ENCODE peak calls at places on chromosome 7, in five cellular contexts. One of them, this sample, is unnamed.

GRCh38 chr7:69898189-69898588 is 299.9 kb downstream of the AUTS2 start:
- DNase-seq in Peyer's patch: no peak
- DNase-seq in sigmoid colon: no peak
- DNase-seq in upper lobe of left lung: no peak
- DNase-seq in prostate gland: no peak
- DNase-seq in this sample: no peak

GRCh38 chr7:69585169-69585568 is 13.1 kb upstream of the AUTS2 start:
- DNase-seq in sigmoid colon: no peak
- DNase-seq in Peyer's patch: no peak
- DNase-seq in prostate gland: no peak
- DNase-seq in upper lobe of left lung: no peak
- DNase-seq in this sample: no peak

GRCh38 chr7:156735861-156736260 is 95.3 kb downstream of the RNF32 start:
- DNase-seq in upper lobe of left lung: no peak
- DNase-seq in Peyer's patch: no peak
- DNase-seq in prostate gland: no peak
- DNase-seq in sigmoid colon: no peak
- DNase-seq in this sample: no peak

GRCh38 chr7:132575336-132575986 is 809 bp downstream of the PLXNA4 start:
- DNase-seq in sigmoid colon: peak
- DNase-seq in prostate gland: no peak
- DNase-seq in Peyer's patch: no peak
- DNase-seq in upper lobe of left lung: no peak
- DNase-seq in this sample: no peak

GRCh38 chr7:156725982-156726381 is 85.4 kb downstream of the RNF32 start:
- DNase-seq in Peyer's patch: no peak
- DNase-seq in prostate gland: no peak
- DNase-seq in upper lobe of left lung: no peak
- DNase-seq in sigmoid colon: no peak
- DNase-seq in this sample: no peak

GRCh38 chr7:39894904-39895303 is 55.2 kb upstream of the CDK13 start:
- DNase-seq in prostate gland: no peak
- DNase-seq in upper lobe of left lung: no peak
- DNase-seq in Peyer's patch: no peak
- DNase-seq in sigmoid colon: no peak
- DNase-seq in this sample: no peak

GRCh38 chr7:21304836-21305235 is 123.0 kb upstream of the SP4 start:
- DNase-seq in prostate gland: no peak
- DNase-seq in sigmoid colon: no peak
- DNase-seq in Peyer's patch: no peak
- DNase-seq in upper lobe of left lung: no peak
- DNase-seq in this sample: no peak

GRCh38 chr7:124566576-124566975 is 199.0 kb downstream of the GPR37 start:
- DNase-seq in upper lobe of left lung: no peak
- DNase-seq in Peyer's patch: no peak
- DNase-seq in sigmoid colon: no peak
- DNase-seq in prostate gland: no peak
- DNase-seq in this sample: peak

GRCh38 chr7:49774459-49775064 is 1.1 kb downstream of the VWC2 start:
- DNase-seq in Peyer's patch: no peak
- DNase-seq in prostate gland: no peak
- DNase-seq in upper lobe of left lung: no peak
- DNase-seq in sigmoid colon: no peak
- DNase-seq in this sample: no peak

GRCh38 chr7:148286150-148286549 is 304.4 kb upstream of the C7orf33 start:
- DNase-seq in sigmoid colon: no peak
- DNase-seq in Peyer's patch: no peak
- DNase-seq in upper lobe of left lung: no peak
- DNase-seq in prostate gland: no peak
- DNase-seq in this sample: no peak

DNA sequence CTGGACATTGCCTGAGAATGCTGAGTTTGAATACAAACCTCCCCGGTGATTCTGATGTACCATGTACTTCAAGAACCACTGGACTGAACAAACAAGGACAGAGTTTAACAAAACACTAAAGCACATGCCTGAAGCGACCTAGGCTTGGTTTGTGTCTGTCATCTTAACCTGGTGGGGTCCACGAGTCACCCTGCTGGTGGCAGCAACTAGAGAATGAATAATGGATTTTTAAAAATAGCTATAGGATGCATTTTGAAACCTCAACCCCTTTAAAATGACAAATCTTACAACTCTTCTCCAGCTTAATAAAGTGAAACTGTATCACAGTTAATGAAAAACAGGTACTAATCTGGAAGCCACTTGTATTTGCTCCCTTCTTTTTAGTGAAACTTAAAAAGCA is 25.2 kb downstream of the CDHR3 start:
- DNase-seq in prostate gland: no peak
- DNase-seq in sigmoid colon: no peak
- DNase-seq in upper lobe of left lung: no peak
- DNase-seq in Peyer's patch: no peak
- DNase-seq in this sample: no peak
- TF ChIP-seq CTCF in prostate gland: no peak
- TF ChIP-seq CTCF in sigmoid colon: no peak
- TF ChIP-seq CTCF in upper lobe of left lung: no peak
- TF ChIP-seq CTCF in Peyer's patch: no peak
- TF ChIP-seq CTCF in this sample: no peak

GRCh38 chr7:30851651-30852359 is 59.8 kb upstream of the AQP1 start:
- DNase-seq in prostate gland: no peak
- DNase-seq in Peyer's patch: no peak
- DNase-seq in sigmoid colon: peak
- DNase-seq in upper lobe of left lung: no peak
- DNase-seq in this sample: peak
- TF ChIP-seq POLR2A in prostate gland: no peak
- TF ChIP-seq POLR2A in Peyer's patch: no peak
- TF ChIP-seq POLR2A in sigmoid colon: no peak
- TF ChIP-seq POLR2A in upper lobe of left lung: no peak
- TF ChIP-seq POLR2A in this sample: no peak

DNA sequence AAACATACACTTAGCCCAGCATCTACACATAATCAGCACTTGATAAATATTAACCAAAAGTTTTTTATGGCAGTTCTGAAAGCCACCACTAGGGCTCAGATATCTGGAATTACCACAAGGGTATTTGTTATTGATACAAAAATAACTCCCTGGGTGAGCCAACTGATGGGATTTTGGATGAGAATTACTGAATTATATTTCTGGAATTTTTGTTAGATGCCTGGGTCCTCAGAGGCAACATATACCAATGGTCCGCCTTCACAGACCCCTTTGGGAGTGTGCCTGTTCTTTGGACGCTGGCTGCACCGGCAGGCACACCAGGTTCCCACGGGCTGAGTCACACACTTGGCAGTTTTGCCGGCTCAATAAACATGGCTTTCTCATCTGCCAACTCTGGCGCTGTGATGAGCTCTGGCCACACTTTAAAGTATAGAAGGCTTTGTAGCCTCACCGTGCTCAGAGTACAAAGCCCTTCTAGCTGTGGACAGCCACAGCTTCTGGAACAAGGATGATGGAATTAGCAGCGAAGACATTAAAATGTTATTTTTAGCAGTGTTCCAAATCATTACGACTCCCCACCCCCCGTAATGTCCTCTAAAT is 24.5 kb upstream of the EEPD1 start:
- DNase-seq in Peyer's patch: peak
- DNase-seq in sigmoid colon: peak
- DNase-seq in upper lobe of left lung: peak
- DNase-seq in prostate gland: peak
- DNase-seq in this sample: peak
- TF ChIP-seq CTCF in Peyer's patch: peak
- TF ChIP-seq CTCF in sigmoid colon: peak
- TF ChIP-seq CTCF in upper lobe of left lung: peak
- TF ChIP-seq CTCF in prostate gland: peak
- TF ChIP-seq CTCF in this sample: peak

GRCh38 chr7:1164436-1164835 is 4.4 kb upstream of the ZFAND2A start:
- DNase-seq in sigmoid colon: no peak
- DNase-seq in upper lobe of left lung: no peak
- DNase-seq in Peyer's patch: no peak
- DNase-seq in prostate gland: no peak
- DNase-seq in this sample: no peak

GRCh38 chr7:1168422-1168821 is 8.4 kb upstream of the ZFAND2A start:
- DNase-seq in Peyer's patch: no peak
- DNase-seq in prostate gland: no peak
- DNase-seq in upper lobe of left lung: no peak
- DNase-seq in sigmoid colon: no peak
- DNase-seq in this sample: no peak

GRCh38 chr7:1170741-1171501 is 10.9 kb upstream of the ZFAND2A start:
- DNase-seq in Peyer's patch: no peak
- DNase-seq in sigmoid colon: no peak
- DNase-seq in prostate gland: no peak
- DNase-seq in upper lobe of left lung: no peak
- DNase-seq in this sample: no peak

GRCh38 chr7:1172666-1173523 is 12.9 kb upstream of the ZFAND2A start:
- DNase-seq in sigmoid colon: no peak
- DNase-seq in Peyer's patch: no peak
- DNase-seq in upper lobe of left lung: no peak
- DNase-seq in prostate gland: no peak
- DNase-seq in this sample: no peak

DNA sequence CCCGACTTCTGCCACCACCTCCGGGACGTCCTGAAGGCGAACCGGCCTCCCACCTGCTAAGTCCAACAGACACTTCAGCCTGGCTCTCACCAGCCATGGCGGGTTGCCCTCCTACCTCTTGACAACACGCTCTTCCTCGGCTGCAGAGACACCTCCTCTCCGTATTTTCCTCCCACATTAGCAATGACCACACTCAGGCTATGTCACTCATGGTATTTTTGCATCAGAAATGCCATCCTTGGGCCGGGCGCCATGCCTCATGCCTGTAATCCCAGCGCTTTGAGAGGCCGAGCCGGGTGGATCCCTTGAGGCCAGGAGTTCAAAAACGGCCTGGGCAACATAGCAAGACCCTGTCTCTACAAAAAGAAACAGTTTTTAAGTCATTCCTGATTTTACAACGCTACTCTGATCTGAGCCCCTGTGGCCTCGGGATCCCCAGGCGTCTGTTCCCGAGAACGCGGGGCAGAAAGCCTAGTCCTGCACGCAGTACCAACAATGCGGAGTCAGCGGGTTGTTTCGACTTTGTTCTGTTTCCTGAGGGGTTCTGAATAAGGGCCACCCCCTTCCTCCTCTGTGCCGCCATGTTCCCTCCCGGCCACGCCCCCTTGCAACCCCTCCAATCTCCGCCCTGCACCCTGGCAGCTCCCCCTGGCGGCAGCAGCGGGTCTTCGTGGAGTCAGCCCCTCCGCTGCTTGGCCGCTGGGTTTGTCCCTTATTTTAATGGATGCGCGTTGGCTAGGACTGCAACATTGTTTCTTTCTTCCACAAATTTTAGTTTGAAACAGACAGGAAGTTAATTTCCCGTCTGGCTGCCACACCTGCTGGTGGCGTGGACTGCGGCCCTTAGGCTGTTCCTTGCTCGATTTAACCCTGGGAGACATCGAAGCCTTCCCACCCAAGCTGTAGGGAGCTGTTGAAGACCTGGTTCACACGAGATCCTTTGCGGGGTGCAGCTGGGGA is 9.7 kb upstream of the ZFAND2A start:
- DNase-seq in Peyer's patch: peak
- DNase-seq in sigmoid colon: peak
- DNase-seq in upper lobe of left lung: peak
- DNase-seq in prostate gland: peak
- DNase-seq in this sample: peak
- TF ChIP-seq POLR2A in Peyer's patch: no peak
- TF ChIP-seq POLR2A in sigmoid colon: no peak
- TF ChIP-seq POLR2A in upper lobe of left lung: no peak
- TF ChIP-seq POLR2A in prostate gland: no peak
- TF ChIP-seq POLR2A in this sample: no peak